ENCODE peak calls at places on chromosome 5, in eight cellular contexts. M is kidney, O is neural progenitor cell, K is AG09319, D is Calu3, H is glutamatergic neuron, Q is A549, F is IMR-90. G is an unnamed sample.

GRCh38 chr5:96752341-96753016 is 55.3 kb downstream of the ERAP1 start:
- DNase-seq in M (no peak), O (peak), K (peak), D (peak), H (no peak), Q (peak), F (peak), G (peak)

GRCh38 chr5:151675225-151675955 is 11.3 kb downstream of the SPARC start:
- DNase-seq in M (no peak), O (no peak), K (no peak), D (no peak), H (no peak), Q (no peak), F (peak), G (no peak)

GRCh38 chr5:133203317-133204305 is 151.8 kb downstream of the HSPA4 start:
- DNase-seq in M (no peak), O (no peak), K (no peak), D (no peak), H (no peak), Q (no peak), F (no peak), G (no peak)

GRCh38 chr5:164073013-164073535 is 567.7 kb downstream of the MAT2B start:
- DNase-seq in M (no peak), O (no peak), K (no peak), D (no peak), H (no peak), Q (no peak), F (peak), G (no peak)

GRCh38 chr5:171961117-171961516 is 45.3 kb downstream of the FBXW11 start:
- DNase-seq in M (no peak), O (no peak), K (no peak), D (no peak), H (no peak), Q (no peak), F (no peak), G (no peak)

GRCh38 chr5:149935431-149935901 is 9.1 kb downstream of the PDE6A start:
- DNase-seq in M (no peak), O (no peak), K (no peak), D (no peak), H (no peak), Q (no peak), F (no peak), G (no peak)

GRCh38 chr5:138653502-138653901 is 78.3 kb upstream of the HSPA9 start:
- DNase-seq in M (peak), O (no peak), K (no peak), D (peak), H (no peak), Q (peak), F (peak), G (no peak)

GRCh38 chr5:160675988-160676387 is 176.0 kb downstream of the ATP10B start:
- DNase-seq in M (no peak), O (no peak), K (no peak), D (no peak), H (no peak), Q (no peak), F (no peak), G (no peak)

GRCh38 chr5:10301842-10302610 is 5.7 kb downstream of the CMBL start:
- DNase-seq in M (peak), O (no peak), K (no peak), D (peak), H (no peak), Q (peak), F (no peak), G (no peak)

GRCh38 chr5:172453206-172453985 is 929 bp downstream of the SH3PXD2B start:
- DNase-seq in M (no peak), O (peak), K (no peak), D (peak), H (peak), Q (peak), F (peak), G (peak)

GRCh38 chr5:140926903-140927573 is 939 bp downstream of the PCDHAC1 start:
- DNase-seq in M (peak), O (peak), K (no peak), D (peak), H (no peak), Q (peak), F (no peak), G (no peak)

DNA sequence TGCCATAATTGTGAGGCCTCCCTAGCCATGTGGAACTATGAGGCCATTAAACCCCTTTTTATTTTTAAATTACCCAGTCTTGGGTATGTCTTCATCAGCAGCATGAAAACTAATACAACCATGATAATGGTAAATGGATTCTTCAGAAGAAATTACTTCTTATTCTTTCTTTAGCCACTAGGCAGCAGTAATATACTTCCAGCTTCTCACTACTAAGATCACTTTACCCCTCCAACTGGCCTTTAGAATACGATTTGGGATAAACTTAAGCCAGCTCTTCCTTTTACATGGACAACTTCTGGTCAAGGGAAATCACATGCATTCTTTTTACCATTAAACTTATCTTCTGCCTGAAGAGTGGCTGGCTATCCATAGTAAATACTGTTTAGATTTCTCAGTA is 355.4 kb downstream of the MAN2A1 start:
- DNase-seq in M (no peak), O (no peak), K (peak), D (no peak), H (no peak), Q (no peak), F (no peak), G (no peak)
- TF ChIP-seq CTCF in M (no peak), O (peak), K (peak), D (no peak), H (no peak), Q (no peak), F (no peak), G (no peak)

GRCh38 chr5:175202461-175203065 is 241.4 kb downstream of the DRD1 start:
- DNase-seq in M (no peak), O (no peak), K (no peak), D (no peak), H (no peak), Q (peak), F (peak), G (no peak)

GRCh38 chr5:175212203-175212602 is 231.8 kb downstream of the DRD1 start:
- DNase-seq in M (no peak), O (no peak), K (no peak), D (no peak), H (no peak), Q (no peak), F (no peak), G (no peak)

GRCh38 chr5:175207321-175208040 is 236.5 kb downstream of the DRD1 start:
- DNase-seq in M (no peak), O (no peak), K (no peak), D (no peak), H (no peak), Q (no peak), F (peak), G (no peak)

GRCh38 chr5:175201393-175201792 is 242.6 kb downstream of the DRD1 start:
- DNase-seq in M (no peak), O (no peak), K (no peak), D (no peak), H (no peak), Q (no peak), F (peak), G (no peak)

DNA sequence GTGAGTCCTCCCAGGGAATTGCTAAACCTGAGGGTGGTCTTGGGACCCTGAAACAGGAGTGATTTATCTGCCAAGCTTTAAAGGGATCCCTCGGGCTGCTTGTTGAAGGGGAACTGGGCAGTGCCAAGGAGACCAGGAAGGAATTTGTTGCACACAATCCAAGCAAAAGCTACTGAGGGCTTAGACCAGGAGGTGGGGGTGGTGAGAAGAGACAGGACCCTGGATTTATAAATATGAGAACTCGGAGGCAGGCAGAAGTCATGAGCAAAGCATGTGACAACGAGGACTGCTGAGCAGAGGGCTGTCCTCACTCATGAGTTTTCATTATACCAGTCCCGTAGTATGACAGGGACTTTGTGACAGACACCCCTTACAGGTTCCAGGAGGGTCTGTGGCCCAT is 237.3 kb downstream of the DRD1 start:
- DNase-seq in M (no peak), O (no peak), K (no peak), D (no peak), H (no peak), Q (no peak), F (no peak), G (no peak)
- TF ChIP-seq CTCF in M (no peak), O (no peak), K (no peak), D (no peak), H (no peak), Q (no peak), F (no peak), G (no peak)

DNA sequence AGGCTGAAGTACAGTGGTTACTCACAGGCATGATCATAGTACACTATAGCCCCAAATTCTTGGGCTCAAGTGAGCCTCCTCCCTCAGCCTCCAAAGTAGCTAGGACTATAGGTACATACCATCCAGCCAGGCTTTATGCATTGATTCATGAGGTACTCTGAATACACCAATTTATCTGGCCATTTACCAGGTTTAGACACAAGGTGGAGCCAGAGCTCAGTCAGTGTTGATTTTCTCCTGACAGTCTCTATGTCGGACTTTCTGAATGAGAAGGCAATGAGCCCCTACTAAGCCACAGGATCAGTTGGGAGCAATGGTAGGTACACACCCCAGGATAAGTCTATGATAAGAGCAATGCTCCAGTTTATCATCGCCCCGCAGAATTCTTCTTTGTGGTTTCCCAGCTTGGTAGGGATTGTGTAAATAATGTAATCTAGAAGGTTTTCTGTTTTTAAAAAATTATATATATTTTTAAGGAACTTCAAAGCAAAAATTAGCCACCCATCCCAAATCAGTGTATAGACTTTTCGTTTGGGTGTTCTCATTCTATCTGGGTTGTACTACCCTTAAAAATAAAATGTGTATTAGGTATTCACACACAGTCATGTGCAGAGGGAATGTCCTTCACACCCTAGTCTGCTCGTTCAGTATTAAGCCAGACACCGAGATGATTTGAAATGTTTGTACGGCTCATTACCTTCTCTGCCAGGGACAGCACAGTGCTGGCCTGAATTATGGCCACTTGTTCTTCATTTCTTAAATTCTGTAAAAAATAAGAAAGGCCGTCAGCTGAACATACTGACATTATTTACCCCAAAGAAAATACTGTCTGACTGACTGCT is 118.4 kb upstream of the DPYSL3 start:
- DNase-seq in M (no peak), O (peak), K (peak), D (peak), H (peak), Q (peak), F (peak), G (peak)
- TF ChIP-seq CTCF in M (peak), O (peak), K (peak), D (peak), H (peak), Q (peak), F (peak), G (peak)

DNA sequence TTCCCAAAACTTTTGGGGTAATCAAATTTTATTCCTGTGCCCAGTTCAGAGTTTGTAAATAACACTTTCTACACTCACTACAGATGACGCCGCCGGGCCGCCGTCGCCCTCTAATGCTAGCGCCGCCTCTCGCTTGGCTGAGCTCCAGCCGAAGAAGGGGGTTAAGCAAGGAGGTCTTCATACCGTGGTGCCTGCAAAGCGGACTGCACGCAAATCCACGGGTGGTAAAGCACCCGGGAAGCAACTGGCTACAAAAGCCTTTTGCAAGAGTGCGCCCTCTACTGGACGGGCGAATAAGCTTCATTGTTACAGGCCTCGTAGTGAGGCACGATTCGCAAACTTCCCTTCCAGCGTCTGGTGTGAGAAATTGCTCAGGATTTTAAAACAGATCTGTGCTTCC is 280.4 kb downstream of the MEF2C start:
- DNase-seq in M (peak), O (peak), K (no peak), D (peak), H (no peak), Q (peak), F (no peak), G (no peak)
- TF ChIP-seq CTCF in M (no peak), O (peak), K (no peak), D (peak), H (peak), Q (peak), F (no peak), G (peak)

DNA sequence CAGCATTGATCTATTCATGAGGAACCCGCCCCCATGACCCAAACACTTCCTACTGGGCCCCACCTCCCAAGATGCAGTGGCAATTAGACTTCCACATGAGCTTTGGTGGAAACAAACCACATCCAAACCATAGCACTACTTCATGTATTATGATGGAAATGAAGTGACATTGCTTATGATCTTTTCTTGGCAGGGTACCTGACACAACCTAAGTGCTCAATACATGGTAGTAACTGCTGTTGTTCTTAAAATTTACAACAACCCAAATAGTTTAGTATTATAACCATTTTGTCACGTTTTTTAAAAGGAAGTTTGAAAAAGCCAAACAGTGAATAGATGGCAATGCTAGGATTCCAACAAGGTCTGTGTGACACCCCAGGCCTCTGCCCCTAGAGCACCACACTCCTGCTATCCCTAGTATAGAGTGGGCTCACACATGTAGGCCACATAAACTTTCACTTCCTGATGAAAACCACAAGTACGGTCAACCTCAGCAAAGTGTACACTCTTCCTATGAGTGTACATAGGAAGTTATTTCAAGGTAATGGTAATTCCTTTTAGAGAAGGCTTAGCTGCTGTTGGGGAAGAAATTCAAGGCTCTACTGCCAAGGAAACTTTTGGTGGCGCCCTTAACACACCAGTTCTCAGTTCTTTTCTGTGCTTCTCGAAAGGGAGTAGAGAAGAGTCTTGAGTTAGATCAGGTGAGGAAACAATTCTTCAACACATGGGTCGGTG is 97.6 kb downstream of the ARSB start:
- DNase-seq in M (no peak), O (no peak), K (no peak), D (no peak), H (no peak), Q (no peak), F (peak), G (no peak)
- TF ChIP-seq CTCF in M (no peak), O (no peak), K (no peak), D (no peak), H (no peak), Q (no peak), F (no peak), G (no peak)

GRCh38 chr5:92518318-92518913 is 1062.6 kb downstream of the NR2F1-AS1 start:
- DNase-seq in M (no peak), O (peak), K (no peak), D (peak), H (no peak), Q (peak), F (peak), G (no peak)
- TF ChIP-seq CTCF in M (peak), O (peak), K (peak), D (peak), H (peak), Q (no peak), F (peak), G (peak)

GRCh38 chr5:61866930-61867329 is 439.1 kb upstream of the KIF2A start:
- DNase-seq in M (no peak), O (no peak), K (no peak), D (peak), H (no peak), Q (peak), F (peak), G (no peak)

GRCh38 chr5:61860978-61861377 is 445.0 kb upstream of the KIF2A start:
- DNase-seq in M (no peak), O (peak), K (no peak), D (no peak), H (no peak), Q (no peak), F (no peak), G (no peak)
- TF ChIP-seq CTCF in M (no peak), O (peak), K (no peak), D (no peak), H (no peak), Q (no peak), F (no peak), G (no peak)

G was measured in neural crest cell.